ENCODE peak calls at places on chromosomes 11 and 22, in seven cellular contexts. O is head of caudate nucleus; R is stimulated activated CD8-positive, alpha-beta memory T cell treated with anti-CD3 and anti-CD28 coated beads, Interleukin-2, amount 100 ng/mL, for 1 hour; G is RPMI8226; X is kidney; W is AG10803; H is substantia nigra. U is an unnamed sample.

GRCh38 chr22:22753526-22754267 is 109.3 kb downstream of the GGTLC2 start:
- DNase-seq in G (peak), W (no peak), R (peak), X (peak), H (peak), O (peak), U (no peak)

GRCh38 chr22:27060188-27060587 is 402.8 kb downstream of the MIAT start:
- DNase-seq in X (no peak), O (no peak), G (no peak), H (no peak), W (no peak), R (no peak), U (no peak)

GRCh38 chr22:48993655-48994054 is 834.0 kb downstream of the BRD1 start:
- DNase-seq in W (no peak), O (no peak), G (no peak), R (no peak), H (no peak), X (no peak), U (peak)

GRCh38 chr22:37045958-37046357 is 5.6 kb upstream of the KCTD17 start:
- DNase-seq in G (no peak), O (no peak), R (no peak), W (peak), X (no peak), H (no peak), U (no peak)

GRCh38 chr11:16252373-16252772 is 104.0 kb downstream of the SOX6 start:
- DNase-seq in X (no peak), H (no peak), W (peak), R (no peak), O (no peak), G (no peak), U (no peak)

GRCh38 chr11:123197711-123198110 is 2.7 kb upstream of the CLMP start:
- DNase-seq in H (no peak), R (no peak), O (no peak), W (peak), G (no peak), X (no peak), U (no peak)

GRCh38 chr11:119130662-119131061 is 9.3 kb downstream of the HINFP start:
- DNase-seq in X (no peak), W (no peak), G (no peak), R (no peak), O (no peak), H (no peak), U (no peak)

GRCh38 chr11:13011366-13012036 is 2.4 kb downstream of the RASSF10 start:
- DNase-seq in X (no peak), R (no peak), O (no peak), H (no peak), W (no peak), G (no peak), U (no peak)

GRCh38 chr11:12640926-12641849 is 33.0 kb upstream of the TEAD1 start:
- DNase-seq in W (no peak), G (no peak), R (no peak), X (no peak), H (no peak), O (no peak), U (no peak)

GRCh38 chr11:119236490-119236889 is 30.4 kb downstream of the CBL start:
- DNase-seq in W (no peak), G (no peak), O (no peak), X (no peak), H (no peak), R (no peak), U (no peak)

GRCh38 chr22:38221407-38221806 is 19.6 kb downstream of the MAFF start:
- DNase-seq in W (no peak), X (no peak), O (no peak), G (no peak), H (no peak), R (no peak), U (no peak)

GRCh38 chr11:80958414-80958813 is 1517.6 kb upstream of the TENM4 start:
- DNase-seq in R (no peak), O (no peak), W (peak), H (no peak), X (no peak), G (no peak), U (no peak)

GRCh38 chr11:83140691-83141455 is 16.1 kb upstream of the PCF11 start:
- DNase-seq in W (no peak), G (peak), H (no peak), X (no peak), R (no peak), O (no peak), U (no peak)

GRCh38 chr22:29184886-29185575 is 20.7 kb upstream of the EMID1 start:
- DNase-seq in X (no peak), O (no peak), H (no peak), R (no peak), G (no peak), W (no peak), U (no peak)

GRCh38 chr11:65879622-65880021 is at the start of gene CTSW:
- DNase-seq in G (no peak), X (no peak), R (no peak), O (no peak), H (no peak), W (no peak), U (no peak)

GRCh38 chr11:57356179-57356757 is 18.1 kb downstream of the P2RX3 start:
- DNase-seq in O (no peak), H (no peak), G (peak), W (no peak), X (no peak), R (no peak), U (no peak)

GRCh38 chr11:77027275-77027674 is 6.9 kb upstream of the B3GNT6 start:
- DNase-seq in G (no peak), X (no peak), H (no peak), R (no peak), W (peak), O (no peak), U (no peak)

GRCh38 chr11:6606471-6607189 is 3.1 kb downstream of the ILK start:
- DNase-seq in X (peak), G (peak), W (peak), H (peak), O (peak), R (no peak), U (peak)

GRCh38 chr22:39408807-39409206 is 9.2 kb downstream of the TAB1 start:
- DNase-seq in O (no peak), G (no peak), R (no peak), X (no peak), W (no peak), H (no peak), U (no peak)

GRCh38 chr11:7874061-7874460 is 57.0 kb downstream of the OR10A6 start:
- DNase-seq in O (no peak), W (no peak), G (no peak), H (no peak), X (no peak), R (no peak), U (no peak)

GRCh38 chr11:128862913-128863660 is 4.0 kb downstream of the KCNJ1 start:
- DNase-seq in W (peak), O (no peak), G (no peak), R (no peak), H (no peak), X (no peak), U (no peak)

GRCh38 chr11:103170865-103171264 is 61.6 kb downstream of the DYNC2H1 start:
- DNase-seq in O (no peak), G (no peak), W (peak), R (no peak), X (no peak), H (no peak), U (no peak)

GRCh38 chr11:19683141-19683805 is 29.4 kb upstream of the NAV2 start:
- DNase-seq in H (peak), R (no peak), X (peak), G (no peak), W (no peak), O (no peak), U (no peak)

GRCh38 chr11:130471731-130472433 is 23.4 kb downstream of the ADAMTS15 start:
- DNase-seq in X (no peak), W (no peak), O (no peak), G (no peak), R (no peak), H (no peak), U (no peak)

GRCh38 chr22:22691716-22692701 is 47.6 kb downstream of the GGTLC2 start:
- DNase-seq in R (no peak), X (no peak), O (no peak), W (peak), H (no peak), G (no peak), U (no peak)

GRCh38 chr11:118785362-118785761 is 5.6 kb downstream of the DDX6 start:
- DNase-seq in O (no peak), G (no peak), W (peak), R (no peak), H (no peak), X (no peak), U (no peak)

U was measured in upper lobe of right lung.